ENCODE peak calls at places on chromosomes 12 and 14, in eight cellular contexts. S, D, K, P, N, C, U and V are unnamed samples.

GRCh38 chr12:22100952-22101748 is 55.1 kb downstream of the CMAS start:
- DNase-seq in N (peak), U (no peak), C (no peak), D (no peak), P (peak), S (no peak), K (no peak), V (no peak)

GRCh38 chr12:131511391-131511802 is 199.5 kb upstream of the SFSWAP start:
- DNase-seq in C (no peak), S (no peak), U (no peak), P (peak), K (no peak), N (peak), D (no peak), V (no peak)

GRCh38 chr12:69620921-69621320 is 10.2 kb upstream of the LRRC10 start:
- DNase-seq in S (no peak), N (no peak), U (no peak), D (no peak), P (no peak), K (no peak), C (no peak), V (no peak)

GRCh38 chr12:113214938-113215400 is 6.3 kb upstream of the TPCN1 start:
- DNase-seq in C (no peak), P (peak), K (no peak), N (peak), D (peak), U (no peak), S (no peak), V (no peak)

GRCh38 chr12:81221681-81222080 is 143.8 kb downstream of the ACSS3 start:
- DNase-seq in N (no peak), S (no peak), P (no peak), C (no peak), D (no peak), K (no peak), U (no peak), V (no peak)

GRCh38 chr12:43370299-43370698 is 181.7 kb downstream of the ADAMTS20 start:
- DNase-seq in P (peak), N (peak), U (no peak), S (no peak), D (no peak), K (no peak), C (no peak), V (no peak)

GRCh38 chr12:105222726-105223357 is 13.1 kb downstream of the APPL2 start:
- DNase-seq in C (no peak), K (no peak), N (no peak), P (no peak), U (no peak), D (no peak), S (no peak), V (no peak)

GRCh38 chr12:11877869-11878780 is 192.6 kb upstream of the BCL2L14 start:
- DNase-seq in D (no peak), K (no peak), S (no peak), P (peak), U (no peak), N (no peak), C (peak), V (no peak)

GRCh38 chr14:32661216-32661615 is 277.5 kb upstream of the NPAS3 start:
- DNase-seq in N (no peak), K (no peak), U (no peak), C (no peak), S (no peak), P (no peak), D (no peak), V (no peak)

GRCh38 chr14:89933002-89933401 is 21.5 kb downstream of the EFCAB11 start:
- DNase-seq in N (no peak), U (no peak), C (no peak), P (no peak), K (no peak), D (no peak), S (no peak), V (no peak)

GRCh38 chr14:66038214-66038977 is 447.8 kb upstream of the CCDC196 start:
- DNase-seq in N (no peak), S (no peak), C (no peak), P (no peak), U (no peak), K (no peak), D (no peak), V (no peak)

GRCh38 chr12:113392988-113393579 is 10.6 kb downstream of the SDS start:
- DNase-seq in P (no peak), K (no peak), C (peak), N (peak), U (no peak), D (no peak), S (peak), V (no peak)

GRCh38 chr12:101207086-101207780 is 2.8 kb downstream of the SLC5A8 start:
- DNase-seq in K (no peak), N (no peak), U (no peak), D (no peak), C (no peak), S (no peak), P (no peak), V (no peak)

GRCh38 chr14:61322799-61323290 is 1.5 kb downstream of the PRKCH start:
- DNase-seq in P (peak), C (no peak), K (no peak), N (peak), D (no peak), S (no peak), U (no peak), V (no peak)

GRCh38 chr14:61322011-61322798 is 826 bp downstream of the PRKCH start:
- DNase-seq in S (no peak), K (peak), P (no peak), C (peak), U (peak), D (peak), N (no peak), V (no peak)

GRCh38 chr14:61320806-61321384 is 484 bp upstream of the PRKCH start:
- DNase-seq in K (no peak), S (no peak), N (no peak), P (peak), U (peak), C (peak), D (no peak), V (no peak)

GRCh38 chr14:61319706-61320105 is 1.7 kb upstream of the PRKCH start:
- DNase-seq in P (no peak), N (no peak), U (no peak), S (no peak), K (no peak), C (no peak), D (no peak), V (no peak)

DNA sequence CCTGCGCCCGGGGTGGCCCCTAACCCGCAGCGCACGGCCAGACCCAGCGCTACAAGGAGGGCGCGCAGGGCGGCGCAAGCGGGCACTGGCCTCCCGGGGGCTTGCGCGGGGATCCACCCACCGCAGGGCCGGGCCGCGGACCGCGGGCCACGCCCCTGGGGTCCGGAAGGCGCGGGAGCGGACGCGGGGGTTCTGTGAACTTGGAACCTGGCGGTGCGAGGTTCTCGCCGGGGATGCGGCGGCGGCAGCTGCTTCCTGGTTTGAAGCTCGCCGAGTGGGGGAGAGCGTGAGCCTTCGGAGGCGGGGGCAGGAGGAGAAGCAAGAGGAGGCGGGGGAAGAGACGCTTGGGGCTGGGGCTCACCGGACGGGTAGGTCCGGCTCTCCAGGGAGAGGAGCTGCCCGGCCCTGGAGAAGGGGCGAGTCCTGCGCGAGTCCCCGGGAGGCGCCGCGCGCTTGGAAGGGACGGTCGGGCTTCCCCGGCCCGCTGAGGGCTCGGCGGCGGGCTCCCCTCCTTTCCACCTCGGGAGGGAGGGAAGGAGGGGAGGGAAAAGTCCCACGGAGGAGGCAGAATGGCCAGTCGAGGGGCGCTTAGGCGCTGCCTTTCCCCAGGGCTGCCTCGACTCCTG is at the start of gene PRKCH:
- DNase-seq in U (peak), K (peak), P (peak), N (peak), D (peak), S (peak), C (peak), V (no peak)
- H3K27ac ChIP-seq in U (peak), K (peak), P (peak), N (peak), D (peak), S (peak), C (peak), V (peak)

GRCh38 chr14:73759714-73760597 is 45.8 kb upstream of the PNMA1 start:
- DNase-seq in K (peak), S (peak), N (peak), U (peak), P (peak), C (peak), D (peak), V (peak)

GRCh38 chr14:73763396-73763795 is 49.2 kb upstream of the PNMA1 start:
- DNase-seq in K (peak), P (no peak), D (no peak), C (no peak), S (no peak), U (no peak), N (no peak), V (no peak)

GRCh38 chr14:73760598-73761586 is 46.7 kb upstream of the PNMA1 start:
- DNase-seq in K (no peak), U (no peak), D (no peak), S (no peak), C (peak), P (no peak), N (no peak), V (no peak)

GRCh38 chr14:73762375-73762822 is 48.2 kb upstream of the PNMA1 start:
- DNase-seq in P (no peak), N (no peak), C (no peak), D (no peak), S (no peak), U (no peak), K (no peak), V (no peak)

GRCh38 chr14:73761621-73762355 is 47.6 kb upstream of the PNMA1 start:
- DNase-seq in C (no peak), P (no peak), N (no peak), U (no peak), D (no peak), S (no peak), K (no peak), V (no peak)
- TF ChIP-seq POLR2A in C (no peak), P (no peak), N (no peak), U (no peak), D (no peak), S (no peak), K (no peak), V (no peak)

GRCh38 chr14:34356267-34356660 is 105.8 kb downstream of the SPTSSA start:
- DNase-seq in K (no peak), C (no peak), D (no peak), S (no peak), P (no peak), U (no peak), N (no peak), V (no peak)
- TF ChIP-seq POLR2AphosphoS5 in K (no peak), C (no peak), D (no peak), S (no peak), P (no peak), U (no peak), N (no peak), V (no peak)

DNA sequence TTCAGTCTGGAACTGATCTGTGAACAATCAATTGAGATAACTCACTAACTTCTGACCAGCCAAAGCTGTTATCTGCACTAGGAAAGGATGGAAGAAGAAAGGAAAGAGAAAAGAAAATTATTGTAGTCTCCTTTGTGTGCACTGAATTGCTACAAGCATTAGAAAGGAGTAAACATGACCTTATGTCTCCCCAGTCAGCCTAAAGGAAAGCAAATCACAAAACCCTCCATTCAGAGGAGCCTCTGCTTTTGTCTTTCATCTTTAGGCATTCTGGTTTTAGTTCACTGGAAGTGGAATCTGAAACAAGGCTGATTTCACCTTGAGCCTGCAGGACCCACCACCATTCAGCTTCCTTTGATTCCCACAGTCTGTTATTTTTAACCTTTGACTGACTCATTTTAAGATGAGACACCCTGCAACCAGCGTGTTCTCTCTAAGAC is 26.0 kb downstream of the TBX3 start:
- DNase-seq in C (no peak), K (no peak), U (no peak), S (no peak), D (no peak), P (no peak), N (no peak), V (no peak)
- H3K27ac ChIP-seq in C (no peak), K (no peak), U (no peak), S (no peak), D (no peak), P (no peak), N (no peak), V (no peak)

GRCh38 chr12:2341871-2342270 is 289.1 kb downstream of the CACNA1C start:
- DNase-seq in U (no peak), S (no peak), D (peak), K (no peak), C (no peak), P (no peak), N (no peak), V (no peak)
- TF ChIP-seq POLR2A in U (no peak), S (no peak), D (no peak), K (no peak), C (no peak), P (no peak), N (no peak), V (no peak)

GRCh38 chr12:6771091-6771495 is 1.2 kb upstream of the LAG3 start:
- DNase-seq in D (no peak), K (no peak), N (no peak), S (no peak), U (no peak), P (peak), C (no peak), V (no peak)
- TF ChIP-seq POLR2AphosphoS5 in D (no peak), K (no peak), N (no peak), S (no peak), U (no peak), P (peak), C (no peak), V (no peak)